ENCODE peak calls at places on chromosomes 1 and 21, in five cellular contexts. G is IMR-90; Q is Ammon's horn; W is activated T-cell treated with anti-CD3 and anti-CD28 coated beads, Interleukin-2, amount 50 U/mL, for 72 hours; D is Right ventricle myocardium superior. C is an unnamed sample.

GRCh38 chr1:201218409-201218808 is 27.8 kb downstream of the IGFN1 start:
- DNase-seq in G (no peak), Q (no peak), W (no peak), D (no peak), C (no peak)

GRCh38 chr1:235945775-235946565 is 79.3 kb upstream of the LYST start:
- DNase-seq in G (no peak), Q (peak), W (no peak), D (peak), C (no peak)

GRCh38 chr21:44897326-44898010 is 23.2 kb downstream of the ITGB2 start:
- DNase-seq in G (no peak), Q (no peak), W (no peak), D (peak), C (no peak)

GRCh38 chr1:18480315-18481189 is at the start of gene KLHDC7A:
- DNase-seq in G (no peak), Q (peak), W (no peak), D (no peak), C (no peak)

GRCh38 chr1:240474133-240474614 is 137.8 kb downstream of the GREM2 start:
- DNase-seq in G (peak), Q (no peak), W (no peak), D (no peak), C (peak)

GRCh38 chr1:59657873-59658465 is 156.8 kb upstream of the HOOK1 start:
- DNase-seq in G (no peak), Q (no peak), W (no peak), D (no peak), C (no peak)

GRCh38 chr1:7869136-7869905 is 16.5 kb upstream of the UTS2 start:
- DNase-seq in G (peak), Q (no peak), W (no peak), D (no peak), C (no peak)

GRCh38 chr21:17712887-17713286 is 100.2 kb upstream of the BTG3 start:
- DNase-seq in G (no peak), Q (no peak), W (no peak), D (no peak), C (no peak)

GRCh38 chr1:25543425-25544242 is at the start of gene LDLRAP1:
- DNase-seq in G (peak), Q (peak), W (peak), D (peak), C (peak)

GRCh38 chr1:227049253-227049652 is 109.2 kb downstream of the COQ8A start:
- DNase-seq in G (no peak), Q (no peak), W (no peak), D (no peak), C (no peak)

GRCh38 chr1:43545321-43545685 is 14.6 kb downstream of the PTPRF start:
- DNase-seq in G (no peak), Q (no peak), W (no peak), D (no peak), C (no peak)

GRCh38 chr21:39000496-39000895 is 182.8 kb downstream of the PSMG1 start:
- DNase-seq in G (peak), Q (no peak), W (peak), D (peak), C (no peak)

C was measured in AG08395.